ENCODE peak calls at places on chromosomes 6 and 20, in five cellular contexts. Z is stimulated activated CD4-positive, alpha-beta T cell treated with anti-CD3 and anti-CD28 coated beads, Interleukin-1b, Interleukin-23, amount 100 ng/mL, for 1 hour; G is iris pigment epithelial cell; J is H9; X is activated naive CD4-positive, alpha-beta T cell treated with Interleukin-2 at 50 U/mL for 16 hours. D is an unnamed sample.

GRCh38 chr6:144876689-144877088 is 591.6 kb downstream of the UTRN start:
- DNase-seq in Z (no peak), G (no peak), J (no peak), X (no peak), D (no peak)

GRCh38 chr6:100175814-100176275 is 181.8 kb upstream of the MCHR2 start:
- DNase-seq in Z (no peak), G (peak; percentile 94), J (no peak), X (no peak), D (no peak)

GRCh38 chr6:110296151-110297028 is 61.8 kb downstream of the METTL24 start:
- DNase-seq in Z (no peak), G (no peak), J (no peak), X (no peak), D (no peak)

GRCh38 chr6:169955796-169956493 is 204.5 kb downstream of the ERMARD start:
- DNase-seq in Z (no peak), G (no peak), J (no peak), X (no peak), D (no peak)

GRCh38 chr20:47453167-47453782 is 48.4 kb upstream of the NCOA3 start:
- DNase-seq in Z (no peak), G (peak; percentile 93), J (no peak), X (peak; percentile 51), D (no peak)

GRCh38 chr6:3355011-3355357 is 96.2 kb downstream of the PSMG4 start:
- DNase-seq in Z (no peak), G (no peak), J (no peak), X (no peak), D (no peak)

GRCh38 chr6:149306967-149307366 is 10.5 kb upstream of the TAB2 start:
- DNase-seq in Z (no peak), G (peak; percentile 90), J (no peak), X (no peak), D (no peak)

GRCh38 chr20:18288748-18289705 is 700 bp downstream of the ZNF133 start:
- DNase-seq in Z (no peak), G (peak; percentile 28), J (no peak), X (no peak), D (peak; percentile 31)

GRCh38 chr6:26251354-26252081 is 113.5 kb upstream of the BTN3A2 start:
- DNase-seq in Z (no peak), G (peak; percentile 92), J (peak; percentile 88), X (peak; percentile 54), D (peak; percentile 89)

GRCh38 chr6:113148576-113148975 is 708.6 kb upstream of the MARCKS start:
- DNase-seq in Z (no peak), G (no peak), J (no peak), X (no peak), D (no peak)

GRCh38 chr6:119215309-119215708 is 134.3 kb downstream of the MAN1A1 start:
- DNase-seq in Z (no peak), G (peak; percentile 4), J (no peak), X (no peak), D (no peak)

GRCh38 chr6:130537447-130537846 is 171.6 kb downstream of the TMEM200A start:
- DNase-seq in Z (no peak), G (no peak), J (no peak), X (no peak), D (no peak)

GRCh38 chr20:20594171-20594530 is 118.3 kb downstream of the RALGAPA2 start:
- DNase-seq in Z (no peak), G (peak; percentile 35), J (no peak), X (no peak), D (peak; percentile 57)

GRCh38 chr6:151263967-151264366 is 24.2 kb downstream of the AKAP12 start:
- DNase-seq in Z (no peak), G (no peak), J (no peak), X (no peak), D (no peak)

GRCh38 chr6:35185302-35185681 is 28.5 kb upstream of the SCUBE3 start:
- DNase-seq in Z (no peak), G (peak; percentile 55), J (no peak), X (no peak), D (no peak)

GRCh38 chr6:32369678-32370077 is 2.0 kb downstream of the TSBP1 start:
- DNase-seq in Z (no peak), G (peak; percentile 90), J (no peak), X (no peak), D (no peak)

GRCh38 chr6:73309534-73309783 is 44.6 kb downstream of the DPPA5 start:
- DNase-seq in Z (no peak), G (no peak), J (no peak), X (no peak), D (no peak)

GRCh38 chr20:63132131-63132714 is 83.7 kb downstream of the YTHDF1 start:
- DNase-seq in Z (no peak), G (no peak), J (peak; percentile 17), X (no peak), D (no peak)

GRCh38 chr6:13462380-13463326 is 24.7 kb downstream of the GFOD1 start:
- DNase-seq in Z (no peak), G (no peak), J (no peak), X (no peak), D (peak; percentile 67)

GRCh38 chr6:71079707-71080106 is 122.8 kb upstream of the B3GAT2 start:
- DNase-seq in Z (no peak), G (peak; percentile 55), J (no peak), X (no peak), D (no peak)

GRCh38 chr20:40942015-40942414 is 86.6 kb upstream of the TOP1 start:
- DNase-seq in Z (no peak), G (no peak), J (no peak), X (no peak), D (no peak)

GRCh38 chr6:45647341-45648138 is 269.8 kb upstream of the SUPT3H start:
- DNase-seq in Z (no peak), G (no peak), J (no peak), X (no peak), D (no peak)

GRCh38 chr6:163564536-163564935 is 150.0 kb downstream of the QKI start:
- DNase-seq in Z (no peak), G (no peak), J (no peak), X (no peak), D (no peak)

GRCh38 chr6:28809947-28810654 is 113.7 kb downstream of the TRIM27 start:
- DNase-seq in Z (no peak), G (peak; percentile 31), J (peak; percentile 64), X (no peak), D (peak; percentile 67)

GRCh38 chr6:46963626-46964025 is 41.9 kb upstream of the ADGRF5 start:
- DNase-seq in Z (no peak), G (peak; percentile 22), J (no peak), X (no peak), D (no peak)

GRCh38 chr20:33282196-33282934 is 649 bp upstream of the BPIFB1 start:
- DNase-seq in Z (no peak), G (no peak), J (no peak), X (no peak), D (no peak)

GRCh38 chr20:23659989-23660837 is 22.5 kb upstream of the CST3 start:
- DNase-seq in Z (no peak), G (peak; percentile 62), J (no peak), X (no peak), D (no peak)

GRCh38 chr20:43446361-43446879 is 11.3 kb upstream of the SRSF6 start:
- DNase-seq in Z (no peak), G (no peak), J (no peak), X (no peak), D (no peak)

D was measured in neural progenitor cell.